ENCODE peak calls at places on chromosome 4, in five cellular contexts. One of them, this sample, is unnamed.

GRCh38 chr4:12239897-12240636 is 811.4 kb upstream of the HS3ST1 start:
- DNase-seq in adipocyte: no peak
- DNase-seq in fibroblast of the aortic adventitia: no peak
- DNase-seq in activated gamma-delta T cell: no peak
- DNase-seq in activated effector memory CD4-positive, alpha-beta T cell treated with Interleukin-2 at 50 U/mL for 16 hours: no peak
- DNase-seq in this sample: no peak

GRCh38 chr4:79632114-79632513 is 224.1 kb upstream of the GK2 start:
- DNase-seq in activated gamma-delta T cell: no peak
- DNase-seq in activated effector memory CD4-positive, alpha-beta T cell treated with Interleukin-2 at 50 U/mL for 16 hours: no peak
- DNase-seq in adipocyte: no peak
- DNase-seq in fibroblast of the aortic adventitia: no peak
- DNase-seq in this sample: no peak

GRCh38 chr4:77600521-77601451 is 4.8 kb upstream of the CXCL13 start:
- DNase-seq in fibroblast of the aortic adventitia: peak
- DNase-seq in adipocyte: peak
- DNase-seq in activated effector memory CD4-positive, alpha-beta T cell treated with Interleukin-2 at 50 U/mL for 16 hours: no peak
- DNase-seq in activated gamma-delta T cell: no peak
- DNase-seq in this sample: no peak

GRCh38 chr4:47167391-47167790 is 136.0 kb downstream of the GABRB1 start:
- DNase-seq in fibroblast of the aortic adventitia: no peak
- DNase-seq in activated gamma-delta T cell: no peak
- DNase-seq in activated effector memory CD4-positive, alpha-beta T cell treated with Interleukin-2 at 50 U/mL for 16 hours: no peak
- DNase-seq in adipocyte: no peak
- DNase-seq in this sample: no peak

GRCh38 chr4:174826660-174827059 is 2.4 kb downstream of the GLRA3 start:
- DNase-seq in adipocyte: peak
- DNase-seq in activated effector memory CD4-positive, alpha-beta T cell treated with Interleukin-2 at 50 U/mL for 16 hours: no peak
- DNase-seq in fibroblast of the aortic adventitia: no peak
- DNase-seq in activated gamma-delta T cell: no peak
- DNase-seq in this sample: no peak

GRCh38 chr4:72205831-72206230 is 174.0 kb downstream of the NPFFR2 start:
- DNase-seq in activated gamma-delta T cell: no peak
- DNase-seq in adipocyte: no peak
- DNase-seq in activated effector memory CD4-positive, alpha-beta T cell treated with Interleukin-2 at 50 U/mL for 16 hours: no peak
- DNase-seq in fibroblast of the aortic adventitia: no peak
- DNase-seq in this sample: no peak

GRCh38 chr4:38318737-38319455 is 345.1 kb upstream of the KLF3 start:
- DNase-seq in fibroblast of the aortic adventitia: peak
- DNase-seq in activated gamma-delta T cell: peak
- DNase-seq in adipocyte: peak
- DNase-seq in activated effector memory CD4-positive, alpha-beta T cell treated with Interleukin-2 at 50 U/mL for 16 hours: peak
- DNase-seq in this sample: peak

GRCh38 chr4:26907731-26908599 is 47.3 kb downstream of the STIM2 start:
- DNase-seq in adipocyte: no peak
- DNase-seq in activated effector memory CD4-positive, alpha-beta T cell treated with Interleukin-2 at 50 U/mL for 16 hours: no peak
- DNase-seq in fibroblast of the aortic adventitia: no peak
- DNase-seq in activated gamma-delta T cell: no peak
- DNase-seq in this sample: no peak

GRCh38 chr4:59655996-59656395 is 1544.1 kb upstream of the ADGRL3 start:
- DNase-seq in adipocyte: no peak
- DNase-seq in activated gamma-delta T cell: no peak
- DNase-seq in fibroblast of the aortic adventitia: no peak
- DNase-seq in activated effector memory CD4-positive, alpha-beta T cell treated with Interleukin-2 at 50 U/mL for 16 hours: no peak
- DNase-seq in this sample: no peak

GRCh38 chr4:183405371-183405770 is 39.1 kb upstream of the CDKN2AIP start:
- DNase-seq in activated gamma-delta T cell: no peak
- DNase-seq in adipocyte: no peak
- DNase-seq in fibroblast of the aortic adventitia: no peak
- DNase-seq in activated effector memory CD4-positive, alpha-beta T cell treated with Interleukin-2 at 50 U/mL for 16 hours: no peak
- DNase-seq in this sample: no peak

GRCh38 chr4:102174800-102175199 is 170.5 kb downstream of the SLC39A8 start:
- DNase-seq in activated gamma-delta T cell: no peak
- DNase-seq in fibroblast of the aortic adventitia: peak
- DNase-seq in adipocyte: peak
- DNase-seq in activated effector memory CD4-positive, alpha-beta T cell treated with Interleukin-2 at 50 U/mL for 16 hours: no peak
- DNase-seq in this sample: no peak

GRCh38 chr4:23268072-23268771 is 575.5 kb downstream of the GBA3 start:
- DNase-seq in adipocyte: no peak
- DNase-seq in activated effector memory CD4-positive, alpha-beta T cell treated with Interleukin-2 at 50 U/mL for 16 hours: no peak
- DNase-seq in activated gamma-delta T cell: no peak
- DNase-seq in fibroblast of the aortic adventitia: no peak
- DNase-seq in this sample: no peak

GRCh38 chr4:186329372-186329771 is 63.4 kb downstream of the F11 start:
- DNase-seq in adipocyte: no peak
- DNase-seq in activated gamma-delta T cell: no peak
- DNase-seq in fibroblast of the aortic adventitia: no peak
- DNase-seq in activated effector memory CD4-positive, alpha-beta T cell treated with Interleukin-2 at 50 U/mL for 16 hours: no peak
- DNase-seq in this sample: no peak

GRCh38 chr4:88017516-88018302 is 10.3 kb downstream of the PKD2 start:
- DNase-seq in adipocyte: peak
- DNase-seq in activated effector memory CD4-positive, alpha-beta T cell treated with Interleukin-2 at 50 U/mL for 16 hours: no peak
- DNase-seq in fibroblast of the aortic adventitia: peak
- DNase-seq in activated gamma-delta T cell: no peak
- DNase-seq in this sample: no peak

GRCh38 chr4:142354794-142355416 is 491.2 kb downstream of the INPP4B start:
- DNase-seq in fibroblast of the aortic adventitia: no peak
- DNase-seq in activated gamma-delta T cell: no peak
- DNase-seq in adipocyte: no peak
- DNase-seq in activated effector memory CD4-positive, alpha-beta T cell treated with Interleukin-2 at 50 U/mL for 16 hours: no peak
- DNase-seq in this sample: no peak

GRCh38 chr4:18957721-18958120 is 936.2 kb upstream of the LCORL start:
- DNase-seq in activated gamma-delta T cell: no peak
- DNase-seq in adipocyte: no peak
- DNase-seq in fibroblast of the aortic adventitia: no peak
- DNase-seq in activated effector memory CD4-positive, alpha-beta T cell treated with Interleukin-2 at 50 U/mL for 16 hours: no peak
- DNase-seq in this sample: no peak

GRCh38 chr4:120724656-120725055 is 197.9 kb downstream of the PRDM5 start:
- DNase-seq in fibroblast of the aortic adventitia: no peak
- DNase-seq in adipocyte: no peak
- DNase-seq in activated effector memory CD4-positive, alpha-beta T cell treated with Interleukin-2 at 50 U/mL for 16 hours: no peak
- DNase-seq in activated gamma-delta T cell: no peak
- DNase-seq in this sample: no peak

GRCh38 chr4:108360857-108361820 is 192.4 kb upstream of the LEF1 start:
- DNase-seq in activated effector memory CD4-positive, alpha-beta T cell treated with Interleukin-2 at 50 U/mL for 16 hours: no peak
- DNase-seq in adipocyte: peak
- DNase-seq in activated gamma-delta T cell: no peak
- DNase-seq in fibroblast of the aortic adventitia: peak
- DNase-seq in this sample: no peak

GRCh38 chr4:16227462-16227868 is 1.2 kb upstream of the TAPT1 start:
- DNase-seq in adipocyte: peak
- DNase-seq in fibroblast of the aortic adventitia: peak
- DNase-seq in activated effector memory CD4-positive, alpha-beta T cell treated with Interleukin-2 at 50 U/mL for 16 hours: peak
- DNase-seq in activated gamma-delta T cell: no peak
- DNase-seq in this sample: peak

GRCh38 chr4:184514121-184514988 is 40.0 kb upstream of the IRF2 start:
- DNase-seq in activated effector memory CD4-positive, alpha-beta T cell treated with Interleukin-2 at 50 U/mL for 16 hours: no peak
- DNase-seq in activated gamma-delta T cell: no peak
- DNase-seq in fibroblast of the aortic adventitia: peak
- DNase-seq in adipocyte: peak
- DNase-seq in this sample: peak

GRCh38 chr4:113502476-113502875 is 259.1 kb downstream of the CAMK2D start:
- DNase-seq in activated effector memory CD4-positive, alpha-beta T cell treated with Interleukin-2 at 50 U/mL for 16 hours: no peak
- DNase-seq in fibroblast of the aortic adventitia: peak
- DNase-seq in adipocyte: peak
- DNase-seq in activated gamma-delta T cell: no peak
- DNase-seq in this sample: no peak

GRCh38 chr4:2486981-2487380 is 18.1 kb downstream of the RNF4 start:
- DNase-seq in adipocyte: no peak
- DNase-seq in fibroblast of the aortic adventitia: no peak
- DNase-seq in activated gamma-delta T cell: no peak
- DNase-seq in activated effector memory CD4-positive, alpha-beta T cell treated with Interleukin-2 at 50 U/mL for 16 hours: no peak
- DNase-seq in this sample: no peak

GRCh38 chr4:168651374-168651773 is 154.5 kb downstream of the PALLD start:
- DNase-seq in activated effector memory CD4-positive, alpha-beta T cell treated with Interleukin-2 at 50 U/mL for 16 hours: no peak
- DNase-seq in activated gamma-delta T cell: no peak
- DNase-seq in adipocyte: no peak
- DNase-seq in fibroblast of the aortic adventitia: no peak
- DNase-seq in this sample: no peak